ENCODE peak calls at places on chromosomes 13 and 19, in ten cellular contexts. U, E, T, H, M, Q, S, X, D and C are unnamed samples.
A peak's percentile ranks its signal among the peaks of the same experiment; 100 is the strongest.

GRCh38 chr13:93169980-93170379 is 56.6 kb upstream of the GPC6 start:
- DNase-seq in H (no peak), U (no peak), T (no peak), D (no peak), S (no peak), Q (peak; percentile 100), E (no peak), X (no peak), M (no peak), C (no peak)

GRCh38 chr19:9535934-9536333 is 2.5 kb downstream of the ZNF426 start:
- DNase-seq in T (no peak), X (no peak), E (no peak), Q (peak; percentile 23), D (no peak), M (no peak), H (no peak), U (no peak), S (no peak), C (no peak)

GRCh38 chr13:76790519-76791289 is 95.5 kb downstream of the KCTD12 start:
- DNase-seq in H (no peak), M (peak; percentile 84), X (no peak), U (no peak), D (no peak), Q (no peak), T (no peak), S (no peak), E (no peak), C (no peak)

GRCh38 chr19:49858591-49858985 is 7.6 kb downstream of the PTOV1 start:
- DNase-seq in H (no peak), X (no peak), U (no peak), Q (no peak), S (no peak), T (no peak), M (no peak), E (no peak), D (no peak), C (no peak)

GRCh38 chr13:92590503-92590908 is 636.1 kb upstream of the GPC6 start:
- DNase-seq in D (no peak), H (no peak), U (no peak), Q (no peak), S (no peak), E (no peak), X (no peak), M (no peak), T (no peak), C (no peak)

GRCh38 chr13:22592515-22592914 is 588.3 kb upstream of the SGCG start:
- DNase-seq in X (no peak), T (no peak), Q (no peak), D (no peak), E (no peak), M (no peak), S (no peak), U (no peak), H (no peak), C (no peak)

GRCh38 chr19:11197291-11198174 is at the start of gene KANK2:
- DNase-seq in T (peak; percentile 89), X (peak; percentile 95), U (peak; percentile 76), S (peak; percentile 94), M (peak; percentile 87), Q (peak; percentile 76), D (peak; percentile 39), E (peak; percentile 89), H (peak; percentile 74), C (peak; percentile 71)

GRCh38 chr19:50833117-50833801 is at the start of gene KLK15:
- DNase-seq in Q (no peak), M (no peak), U (no peak), T (no peak), S (peak; percentile 39), X (no peak), E (peak; percentile 27), H (no peak), D (no peak), C (no peak)

GRCh38 chr13:37700887-37701286 is 102.3 kb upstream of the POSTN start:
- DNase-seq in M (no peak), T (no peak), U (no peak), S (no peak), E (no peak), H (no peak), D (no peak), X (no peak), Q (no peak), C (no peak)

GRCh38 chr13:110399801-110400200 is 92.7 kb downstream of the COL4A2 start:
- DNase-seq in T (no peak), M (no peak), S (no peak), U (no peak), E (no peak), H (no peak), X (no peak), Q (no peak), D (no peak), C (no peak)

GRCh38 chr19:1469936-1470863 is 8.8 kb downstream of the C19orf25 start:
- DNase-seq in T (peak; percentile 92), M (peak; percentile 48), H (peak; percentile 83), E (no peak), S (no peak), U (peak; percentile 88), Q (no peak), X (no peak), D (no peak), C (peak; percentile 56)

GRCh38 chr13:106493569-106493968 is 41.9 kb downstream of the EFNB2 start:
- DNase-seq in E (peak; percentile 65), U (peak; percentile 71), M (no peak), D (no peak), H (no peak), T (no peak), Q (no peak), X (no peak), S (no peak), C (no peak)

GRCh38 chr19:57850553-57851017 is 926 bp downstream of the ZNF587 start:
- DNase-seq in X (no peak), U (peak; percentile 16), H (peak; percentile 9), E (no peak), S (no peak), Q (peak; percentile 78), D (no peak), T (peak; percentile 56), M (no peak), C (no peak)

GRCh38 chr19:54158812-54159351 is 639 bp downstream of the LENG1 start:
- DNase-seq in H (no peak), M (peak; percentile 8), E (no peak), Q (peak; percentile 31), D (no peak), U (no peak), X (no peak), T (peak; percentile 27), S (no peak), C (no peak)

DNA sequence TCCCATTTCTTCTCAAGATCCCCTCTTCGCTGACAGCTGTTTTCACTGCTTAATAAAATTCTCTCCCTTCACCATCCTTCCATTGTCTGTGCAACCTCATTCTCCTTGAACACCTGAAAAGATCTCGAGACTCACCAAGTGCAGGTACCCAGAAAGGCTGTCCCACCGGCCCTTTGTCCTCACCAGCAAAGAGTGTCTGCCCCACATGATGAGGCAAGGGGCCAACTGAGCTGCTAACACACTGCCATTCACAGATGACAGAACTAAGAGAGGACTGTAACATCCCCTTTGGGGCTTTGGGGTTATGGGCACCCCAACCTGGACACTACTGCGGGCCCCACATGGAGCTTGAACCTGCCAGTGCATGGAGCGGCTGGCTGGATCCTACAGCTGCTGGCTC is 771.4 kb upstream of the MIR17HG start:
- DNase-seq in T (no peak), Q (no peak), H (no peak), E (no peak), X (no peak), D (no peak), S (no peak), M (no peak), U (no peak), C (no peak)
- H3K9me3 ChIP-seq in T (no peaks in the 10 kb centered on the region), Q (no peaks in the 10 kb centered on the region), H (no peaks in the 10 kb centered on the region), E (no peaks in the 10 kb centered on the region), X (no peaks in the 10 kb centered on the region), D (no peaks in the 10 kb centered on the region), S (no peaks in the 10 kb centered on the region), M (no peaks in the 10 kb centered on the region), U (no peaks in the 10 kb centered on the region), C (no peaks in the 10 kb centered on the region)

DNA sequence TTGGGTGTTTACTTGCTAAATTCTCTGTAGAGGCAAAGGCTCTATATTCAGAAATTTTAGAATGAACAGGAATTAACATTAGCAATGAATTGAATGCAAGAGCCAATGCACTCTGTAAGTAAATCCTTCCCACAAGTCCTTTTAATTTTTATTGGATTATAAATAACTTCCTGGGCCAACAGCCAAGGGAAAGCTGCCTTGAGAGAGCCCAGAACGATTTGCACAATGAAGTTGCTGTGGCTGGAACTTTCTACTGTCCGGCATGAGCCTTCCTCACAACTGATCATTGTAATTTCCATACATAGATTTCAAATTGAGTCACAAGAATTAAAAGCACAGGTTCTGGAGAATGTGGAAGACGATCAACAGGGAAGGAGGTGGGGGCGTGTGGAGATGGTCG is 110.5 kb downstream of the SOX1 start:
- DNase-seq in U (no peak), M (no peak), E (no peak), H (no peak), T (no peak), Q (no peak), S (no peak), X (no peak), D (no peak), C (no peak)
- H3K9me3 ChIP-seq in U (no peaks in the 10 kb centered on the region), M (no peaks in the 10 kb centered on the region), E (peaks cover 3% of the 10 kb centered on the region), H (peaks cover 13% of the 10 kb centered on the region), T (peaks cover 6% of the 10 kb centered on the region), Q (peaks cover 26% of the 10 kb centered on the region), S (no peaks in the 10 kb centered on the region), X (peaks cover 5% of the 10 kb centered on the region), D (no peaks in the 10 kb centered on the region), C (no peaks in the 10 kb centered on the region)

DNA sequence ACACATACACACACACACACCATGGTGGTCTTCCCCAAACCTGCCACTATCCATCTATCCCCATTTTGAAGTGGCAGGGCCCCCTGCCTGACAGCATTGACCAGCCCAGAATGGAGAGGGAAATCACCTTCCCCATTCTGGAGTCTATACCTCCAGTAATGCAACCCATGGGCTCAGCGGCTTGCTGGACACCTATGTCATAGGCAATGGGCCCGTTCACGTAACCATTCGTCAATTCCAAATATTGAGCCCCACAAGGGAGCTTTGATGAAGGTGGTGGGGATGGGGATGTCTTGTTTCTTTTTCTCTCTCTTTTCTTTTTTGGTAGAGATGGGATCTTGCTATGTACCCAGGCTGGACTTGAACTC is 63.1 kb downstream of the AP1M1 start:
- DNase-seq in U (no peak), S (no peak), D (no peak), M (no peak), E (no peak), T (no peak), Q (no peak), H (no peak), X (peak; percentile 47), C (no peak)
- H3K9me3 ChIP-seq in U (no peaks in the 10 kb centered on the region), S (no peaks in the 10 kb centered on the region), D (no peaks in the 10 kb centered on the region), M (no peaks in the 10 kb centered on the region), E (no peaks in the 10 kb centered on the region), T (no peaks in the 10 kb centered on the region), Q (no peaks in the 10 kb centered on the region), H (no peaks in the 10 kb centered on the region), X (no peaks in the 10 kb centered on the region), C (no peaks in the 10 kb centered on the region)

GRCh38 chr19:22327321-22327720 is 41.1 kb downstream of the ZNF729 start:
- DNase-seq in M (no peak), Q (no peak), T (no peak), E (no peak), U (no peak), H (no peak), S (no peak), X (no peak), D (no peak), C (no peak)
- H3K9me3 ChIP-seq in M (no peaks in the 10 kb centered on the region), Q (peaks cover 70% of the 10 kb centered on the region), T (no peaks in the 10 kb centered on the region), E (no peaks in the 10 kb centered on the region), U (peaks cover 14% of the 10 kb centered on the region), H (peaks cover 10% of the 10 kb centered on the region), S (peaks cover 3% of the 10 kb centered on the region), X (peaks cover 3% of the 10 kb centered on the region), D (no peaks in the 10 kb centered on the region), C (no peaks in the 10 kb centered on the region)